ENCODE peak calls at places on chromosome 12, in five cellular contexts. N is GM23338, F is BJ, R is endothelial cell, X is cardiac muscle cell. E is an unnamed sample.

GRCh38 chr12:123344086-123344485 is 20.6 kb downstream of the SBNO1 start:
- DNase-seq in X (no peak), N (no peak), F (no peak), R (no peak), E (no peak)

GRCh38 chr12:46603776-46604456 is 221.9 kb downstream of the SLC38A4 start:
- DNase-seq in F (no peak), R (no peak), X (no peak), N (no peak), E (no peak)

GRCh38 chr12:29320295-29321090 is 60.5 kb downstream of the ERGIC2 start:
- DNase-seq in N (no peak), R (no peak), X (no peak), F (peak), E (no peak)

GRCh38 chr12:128644664-128645296 is 179.0 kb downstream of the SLC15A4 start:
- DNase-seq in F (no peak), R (no peak), X (peak), N (peak), E (peak)

GRCh38 chr12:132175496-132176357 is 31.5 kb downstream of the NOC4L start:
- DNase-seq in R (no peak), N (no peak), F (no peak), X (no peak), E (no peak)

GRCh38 chr12:70052931-70053497 is 190.2 kb upstream of the CNOT2 start:
- DNase-seq in R (no peak), X (no peak), N (no peak), F (peak), E (no peak)

GRCh38 chr12:24902521-24903304 is 46.2 kb downstream of the BCAT1 start:
- DNase-seq in R (peak), F (no peak), X (peak), N (peak), E (peak)

GRCh38 chr12:55996715-55997534 is at the start of gene SUOX:
- DNase-seq in X (peak), R (peak), N (peak), F (peak), E (peak)

GRCh38 chr12:47312794-47313426 is 233.2 kb upstream of the AMIGO2 start:
- DNase-seq in N (no peak), X (no peak), R (no peak), F (no peak), E (no peak)

GRCh38 chr12:28190321-28191017 is at the start of gene CCDC91:
- DNase-seq in N (peak), R (peak), F (no peak), X (peak), E (peak)
- TF ChIP-seq CTCF in N (peak), R (no peak), F (no peak), X (no peak), E (peak)

GRCh38 chr12:30985814-30986452 is 59.4 kb downstream of the TSPAN11 start:
- DNase-seq in X (peak), R (peak), N (peak), F (no peak), E (peak)
- TF ChIP-seq CTCF in X (peak), R (peak), N (peak), F (peak), E (peak)

GRCh38 chr12:65308001-65308400 is 29.5 kb downstream of the MSRB3 start:
- DNase-seq in F (no peak), N (no peak), R (no peak), X (no peak), E (no peak)

GRCh38 chr12:65308601-65309071 is 30.2 kb downstream of the MSRB3 start:
- DNase-seq in X (no peak), N (no peak), R (no peak), F (peak), E (no peak)

GRCh38 chr12:65318186-65318685 is 39.8 kb downstream of the MSRB3 start:
- DNase-seq in X (no peak), R (no peak), N (peak), F (no peak), E (no peak)

GRCh38 chr12:65311260-65311659 is 32.8 kb downstream of the MSRB3 start:
- DNase-seq in N (no peak), R (no peak), X (no peak), F (no peak), E (no peak)

GRCh38 chr12:65313704-65314317 is 35.3 kb downstream of the MSRB3 start:
- DNase-seq in R (no peak), F (no peak), N (peak), X (no peak), E (no peak)
- TF ChIP-seq CTCF in R (peak), F (peak), N (no peak), X (peak), E (peak)

GRCh38 chr12:11695321-11695720 is 45.8 kb downstream of the ETV6 start:
- DNase-seq in F (no peak), N (no peak), R (no peak), X (no peak), E (no peak)
- TF ChIP-seq CTCF in F (no peak), N (no peak), R (no peak), X (no peak), E (no peak)

GRCh38 chr12:3204143-3204542 is 127.0 kb downstream of the TSPAN9 start:
- DNase-seq in R (no peak), X (no peak), N (peak), F (no peak), E (no peak)
- TF ChIP-seq CTCF in R (no peak), X (no peak), N (no peak), F (no peak), E (no peak)

GRCh38 chr12:49750027-49750977 is 8.9 kb downstream of the TMBIM6 start:
- DNase-seq in F (no peak), R (no peak), X (peak), N (peak), E (no peak)
- TF ChIP-seq CTCF in F (no peak), R (no peak), X (no peak), N (no peak), E (no peak)